ENCODE peak calls at places on chromosomes 11 and 22, in eight cellular contexts. I is uterus; W is psoas muscle; J is endothelial cell of umbilical vein; H is breast epithelium; S is spleen; B is HL-60; X is CD8-positive, alpha-beta T cell. U is an unnamed sample.
A peak's percentile ranks its signal among the peaks of the same experiment; 100 is the strongest.

GRCh38 chr11:119995730-119996491 is 142.0 kb downstream of the TRIM29 start:
- DNase-seq in I (no peak), W (no peak), J (no peak), H (no peak), S (no peak), B (no peak), X (no peak), U (no peak)

GRCh38 chr11:74672332-74672955 is 58.8 kb downstream of the CHRDL2 start:
- DNase-seq in I (peak; percentile 29), W (no peak), J (no peak), H (no peak), S (no peak), B (no peak), X (no peak), U (no peak)

GRCh38 chr11:57638005-57638760 is 11.5 kb downstream of the YPEL4 start:
- DNase-seq in I (peak; percentile 90), W (peak; percentile 70), J (peak; percentile 80), H (no peak), S (no peak), B (no peak), X (no peak), U (no peak)

GRCh38 chr11:112277937-112278336 is 17.3 kb upstream of the PLET1 start:
- DNase-seq in I (no peak), W (no peak), J (no peak), H (no peak), S (no peak), B (no peak), X (no peak), U (no peak)

GRCh38 chr11:34824425-34824824 is 91.8 kb downstream of the APIP start:
- DNase-seq in I (no peak), W (no peak), J (no peak), H (no peak), S (no peak), B (no peak), X (no peak), U (no peak)

GRCh38 chr11:65786786-65787636 is at the start of gene OVOL1:
- DNase-seq in I (no peak), W (peak; percentile 45), J (no peak), H (peak; percentile 85), S (peak; percentile 84), B (no peak), X (peak; percentile 23), U (no peak)

GRCh38 chr11:97902828-97903227 is 1117.9 kb upstream of the CNTN5 start:
- DNase-seq in I (no peak), W (no peak), J (no peak), H (no peak), S (no peak), B (no peak), X (no peak), U (no peak)

GRCh38 chr11:84673753-84674152 is 953.4 kb downstream of the DLG2 start:
- DNase-seq in I (no peak), W (no peak), J (no peak), H (no peak), S (no peak), B (no peak), X (no peak), U (no peak)

GRCh38 chr11:130710442-130711101 is 205.7 kb downstream of the SNX19 start:
- DNase-seq in I (no peak), W (peak; percentile 62), J (no peak), H (no peak), S (no peak), B (no peak), X (no peak), U (no peak)

GRCh38 chr22:31139066-31139465 is 1.2 kb downstream of the PLA2G3 start:
- DNase-seq in I (no peak), W (no peak), J (no peak), H (no peak), S (no peak), B (no peak), X (no peak), U (no peak)

GRCh38 chr22:31141551-31141950 is 1.2 kb upstream of the PLA2G3 start:
- DNase-seq in I (no peak), W (no peak), J (no peak), H (no peak), S (no peak), B (no peak), X (no peak), U (no peak)

GRCh38 chr22:31138126-31138525 is 2.2 kb downstream of the PLA2G3 start:
- DNase-seq in I (no peak), W (peak; percentile 27), J (no peak), H (no peak), S (no peak), B (no peak), X (no peak), U (no peak)

GRCh38 chr22:31140746-31141145 is 438 bp upstream of the PLA2G3 start:
- DNase-seq in I (no peak), W (no peak), J (no peak), H (no peak), S (no peak), B (no peak), X (no peak), U (no peak)

GRCh38 chr22:31139866-31140716 is at the start of gene PLA2G3:
- DNase-seq in I (no peak), W (peak; percentile 46), J (peak; percentile 27), H (no peak), S (no peak), B (no peak), X (no peak), U (no peak)
- TF ChIP-seq CTCF in I (no peak), W (no peak), J (no peak), H (no peak), S (no peak), B (no peak), X (no peak), U (no peak)

DNA sequence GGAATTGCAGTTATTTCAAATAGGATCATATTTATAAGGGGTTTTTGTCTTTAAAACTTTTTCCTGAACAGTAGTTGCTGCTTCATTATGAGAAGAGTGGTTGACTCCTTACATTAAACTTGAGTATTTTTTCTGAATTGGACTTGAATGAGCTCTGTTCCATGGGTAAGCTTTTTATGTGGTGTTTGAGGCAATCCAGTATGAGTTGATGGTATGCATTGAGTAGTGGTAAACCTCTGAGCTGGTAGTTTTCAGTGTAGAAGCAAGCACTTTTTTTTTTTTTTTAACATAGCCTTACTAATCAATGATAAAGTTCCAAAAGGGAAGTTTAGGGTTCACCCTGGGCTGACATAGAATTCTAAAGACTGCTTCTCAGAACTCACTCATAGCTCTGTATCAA is 3.4 kb downstream of the KMT2A start:
- DNase-seq in I (no peak), W (no peak), J (no peak), H (no peak), S (no peak), B (no peak), X (no peak), U (no peak)
- H3K27ac ChIP-seq in I (no peak overlapping the region), W (no peak overlapping the region), J (no peak overlapping the region), H (no peak overlapping the region), S (peak overlapping the region; percentile 95), B (no peak overlapping the region), X (no peak overlapping the region), U (no peak overlapping the region)

GRCh38 chr22:26715392-26715939 is 58.1 kb downstream of the MIAT start:
- DNase-seq in I (no peak), W (no peak), J (no peak), H (no peak), S (no peak), B (no peak), X (no peak), U (no peak)

GRCh38 chr22:26722159-26722558 is 64.8 kb downstream of the MIAT start:
- DNase-seq in I (no peak), W (no peak), J (no peak), H (no peak), S (no peak), B (no peak), X (no peak), U (no peak)

GRCh38 chr22:26714971-26715370 is 57.6 kb downstream of the MIAT start:
- DNase-seq in I (no peak), W (no peak), J (no peak), H (no peak), S (no peak), B (no peak), X (no peak), U (no peak)

GRCh38 chr22:26718905-26719304 is 61.5 kb downstream of the MIAT start:
- DNase-seq in I (no peak), W (no peak), J (peak; percentile 42), H (no peak), S (no peak), B (no peak), X (no peak), U (no peak)

DNA sequence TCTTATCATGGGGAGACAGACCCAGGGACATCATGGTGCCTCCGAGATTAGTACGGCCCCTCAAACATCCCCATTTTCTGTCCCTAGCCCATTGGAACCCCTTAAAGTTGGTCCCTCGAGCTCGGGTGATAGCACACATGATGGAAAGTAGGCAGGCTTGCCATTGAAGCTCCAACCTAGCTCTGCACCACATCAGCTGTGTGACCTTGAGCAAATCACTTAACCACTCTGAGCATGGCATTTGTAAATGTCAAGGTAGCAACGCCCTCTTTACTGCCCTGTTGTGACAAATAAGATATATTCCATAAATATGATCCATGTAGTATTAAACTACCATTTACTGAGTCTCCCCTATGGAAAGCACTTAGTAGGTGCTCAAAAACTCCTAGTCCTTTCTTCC is 61.1 kb downstream of the MIAT start:
- DNase-seq in I (no peak), W (no peak), J (no peak), H (no peak), S (no peak), B (no peak), X (no peak), U (no peak)
- TF ChIP-seq CTCF in I (no peak), W (no peak), J (no peak), H (no peak), S (no peak), B (no peak), X (no peak), U (no peak)

GRCh38 chr11:2983908-2984307 is 8.2 kb downstream of the NAP1L4 start:
- DNase-seq in I (no peak), W (no peak), J (no peak), H (no peak), S (no peak), B (no peak), X (no peak), U (no peak)

GRCh38 chr11:2981130-2981529 is 11.0 kb downstream of the NAP1L4 start:
- DNase-seq in I (no peak), W (no peak), J (no peak), H (no peak), S (no peak), B (no peak), X (no peak), U (no peak)

GRCh38 chr11:2980168-2980840 is 11.8 kb downstream of the NAP1L4 start:
- DNase-seq in I (no peak), W (no peak), J (no peak), H (no peak), S (no peak), B (no peak), X (no peak), U (no peak)

GRCh38 chr11:2977113-2977512 is 15.0 kb downstream of the NAP1L4 start:
- DNase-seq in I (no peak), W (peak; percentile 80), J (no peak), H (no peak), S (no peak), B (no peak), X (no peak), U (no peak)

DNA sequence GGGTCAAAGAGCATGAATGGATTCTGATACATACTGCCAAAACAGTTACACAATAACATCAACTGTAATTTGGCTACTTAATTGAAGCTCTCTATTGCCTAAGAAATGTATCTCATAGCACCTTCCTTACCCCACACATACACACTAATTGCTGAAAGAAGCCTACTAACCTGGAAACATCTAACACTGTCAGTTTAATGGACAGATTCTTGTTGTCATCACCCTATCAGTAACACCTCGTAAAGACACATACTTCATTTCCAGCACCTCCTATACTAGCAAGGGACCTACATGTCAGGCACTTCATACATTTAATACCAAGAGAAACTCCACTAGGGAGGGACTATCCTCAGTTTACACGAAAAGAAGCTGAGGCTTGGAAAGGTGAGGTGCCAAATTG is 9.9 kb downstream of the NAP1L4 start:
- DNase-seq in I (no peak), W (no peak), J (no peak), H (no peak), S (no peak), B (no peak), X (no peak), U (no peak)
- H3K27ac ChIP-seq in I (no peak overlapping the region), W (no peak overlapping the region), J (no peak overlapping the region), H (peak overlapping the region; percentile 9), S (no peak overlapping the region), B (no peak overlapping the region), X (no peak overlapping the region), U (no peak overlapping the region)